ENCODE peak calls at places on chromosomes 4 and X, in six cellular contexts. E is mammary epithelial cell; Q is CD8-positive, alpha-beta memory T cell; I is hepatocyte; H is small intestine; X is ovary. Y is an unnamed sample. For H3K9me3, the result is how much of the 10 kb centered on the place peaks cover.

GRCh38 chr4:68021185-68021584 is 57.9 kb upstream of the TMPRSS11A start:
- DNase-seq in E (peak), Q (no peak), I (no peak), H (no peak), X (no peak), Y (no peak)

GRCh38 chrX:71671043-71671829 is 3.9 kb downstream of the LOC101059915 start:
- DNase-seq in E (peak), Q (no peak), I (no peak), H (no peak), X (no peak), Y (no peak)

GRCh38 chr4:164977243-164978164 is at the start of gene TRIM61:
- DNase-seq in E (no peak), Q (peak), I (no peak), H (no peak), X (peak), Y (peak)

GRCh38 chr4:156991161-156991560 is 19.6 kb upstream of the PDGFC start:
- DNase-seq in E (no peak), Q (no peak), I (no peak), H (no peak), X (no peak), Y (no peak)

GRCh38 chr4:184664445-184665210 is 15.1 kb downstream of the PRIMPOL start:
- DNase-seq in E (no peak), Q (no peak), I (no peak), H (peak), X (no peak), Y (peak)

GRCh38 chr4:127856485-127857447 is 23.9 kb upstream of the PLK4 start:
- DNase-seq in E (peak), Q (no peak), I (peak), H (no peak), X (no peak), Y (no peak)

GRCh38 chrX:102746134-102746584 is 25.6 kb downstream of the GPRASP3 start:
- DNase-seq in E (no peak), Q (peak), I (peak), H (no peak), X (peak), Y (peak)

GRCh38 chr4:110514889-110515479 is 39.0 kb downstream of the ENPEP start:
- DNase-seq in E (peak), Q (no peak), I (peak), H (peak), X (no peak), Y (no peak)

GRCh38 chrX:42948723-42949122 is 170.8 kb upstream of the PPP1R2C start:
- DNase-seq in E (no peak), Q (peak), I (no peak), H (no peak), X (no peak), Y (peak)

GRCh38 chr4:2253160-2254084 is 8.5 kb downstream of the MXD4 start:
- DNase-seq in E (no peak), Q (no peak), I (no peak), H (no peak), X (peak), Y (no peak)

GRCh38 chr4:85200106-85200505 is 233.6 kb upstream of the WDFY3 start:
- DNase-seq in E (peak), Q (no peak), I (no peak), H (no peak), X (no peak), Y (no peak)

GRCh38 chr4:145012841-145013240 is 85.2 kb downstream of the ANAPC10 start:
- DNase-seq in E (peak), Q (no peak), I (no peak), H (peak), X (no peak), Y (no peak)

GRCh38 chr4:2141022-2141761 is 82.1 kb downstream of the NAT8L start:
- DNase-seq in E (no peak), Q (no peak), I (no peak), H (no peak), X (no peak), Y (no peak)

GRCh38 chrX:17046478-17047097 is 100.1 kb downstream of the REPS2 start:
- DNase-seq in E (peak), Q (peak), I (peak), H (peak), X (peak), Y (peak)

GRCh38 chrX:43707812-43708548 is 51.9 kb downstream of the MAOA start:
- DNase-seq in E (no peak), Q (no peak), I (peak), H (peak), X (peak), Y (no peak)

GRCh38 chrX:41922125-41922521 is 1.2 kb downstream of the CASK start:
- DNase-seq in E (peak), Q (peak), I (no peak), H (peak), X (peak), Y (no peak)

GRCh38 chr4:2427383-2428334 is 8.9 kb downstream of the CFAP99 start:
- DNase-seq in E (no peak), Q (no peak), I (no peak), H (no peak), X (no peak), Y (peak)

GRCh38 chr4:32031026-32031425 is 1310.9 kb downstream of the PCDH7 start:
- DNase-seq in E (no peak), Q (no peak), I (no peak), H (no peak), X (no peak), Y (no peak)

GRCh38 chr4:5992171-5993062 is 25.8 kb downstream of the C4orf50 start:
- DNase-seq in E (no peak), Q (no peak), I (no peak), H (no peak), X (no peak), Y (peak)

GRCh38 chr4:161101881-161102280 is 1061.9 kb downstream of the FSTL5 start:
- DNase-seq in E (no peak), Q (no peak), I (no peak), H (no peak), X (no peak), Y (no peak)

GRCh38 chrX:70664726-70665125 is 220.1 kb downstream of the DLG3 start:
- DNase-seq in E (peak), Q (no peak), I (peak), H (peak), X (no peak), Y (no peak)

GRCh38 chr4:74097631-74098550 is 1.1 kb downstream of the CXCL2 start:
- DNase-seq in E (peak), Q (no peak), I (peak), H (peak), X (no peak), Y (no peak)

GRCh38 chr4:94653095-94653649 is 104.6 kb upstream of the BMPR1B start:
- DNase-seq in E (no peak), Q (no peak), I (no peak), H (peak), X (no peak), Y (no peak)

GRCh38 chr4:144599621-144600020 is 46.3 kb upstream of the HHIP start:
- DNase-seq in E (no peak), Q (no peak), I (no peak), H (no peak), X (no peak), Y (no peak)

GRCh38 chr4:20805716-20806115 is 105.5 kb downstream of the PACRGL start:
- DNase-seq in E (peak), Q (no peak), I (no peak), H (no peak), X (no peak), Y (no peak)

GRCh38 chr4:159308571-159309340 is 205.9 kb downstream of the RAPGEF2 start:
- DNase-seq in E (peak), Q (no peak), I (no peak), H (no peak), X (no peak), Y (no peak)

GRCh38 chr4:159303435-159303834 is 200.6 kb downstream of the RAPGEF2 start:
- DNase-seq in E (no peak), Q (no peak), I (no peak), H (no peak), X (no peak), Y (no peak)

GRCh38 chr4:159312236-159312635 is 209.4 kb downstream of the RAPGEF2 start:
- DNase-seq in E (no peak), Q (no peak), I (no peak), H (no peak), X (no peak), Y (no peak)

GRCh38 chr4:159305129-159305528 is 202.2 kb downstream of the RAPGEF2 start:
- DNase-seq in E (no peak), Q (no peak), I (no peak), H (no peak), X (no peak), Y (no peak)

GRCh38 chr4:159307929-159308328 is 205.1 kb downstream of the RAPGEF2 start:
- DNase-seq in E (no peak), Q (no peak), I (no peak), H (no peak), X (no peak), Y (no peak)
- H3K27ac ChIP-seq in E (no peak), Q (no peak), I (no peak), H (no peak), X (no peak), Y (no peak)

GRCh38 chrX:67570839-67571238 is 27.0 kb downstream of the AR start:
- DNase-seq in E (no peak), Q (no peak), I (no peak), H (no peak), X (no peak), Y (no peak)

GRCh38 chrX:67568769-67569168 is 24.9 kb downstream of the AR start:
- DNase-seq in E (no peak), Q (no peak), I (peak), H (no peak), X (no peak), Y (no peak)

DNA sequence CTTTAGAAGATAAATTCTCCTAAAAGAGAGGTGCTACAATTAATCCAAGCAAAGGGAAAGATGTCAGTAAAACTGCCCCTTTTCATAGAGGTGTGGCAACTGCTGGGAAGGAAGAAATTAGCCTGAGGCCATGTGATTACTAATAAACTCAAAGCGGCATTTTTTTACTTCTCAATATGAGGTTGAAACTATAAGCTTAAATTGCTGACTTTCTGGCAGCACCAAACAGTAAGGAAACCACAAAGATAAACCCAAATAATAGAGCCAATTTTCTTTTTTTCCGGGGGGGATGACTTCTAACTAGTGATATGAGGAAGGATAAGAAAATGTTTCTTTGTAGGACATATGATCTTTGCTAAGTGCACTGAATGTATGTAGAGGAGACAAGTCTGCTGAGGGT is 30.9 kb downstream of the AR start:
- DNase-seq in E (no peak), Q (no peak), I (no peak), H (no peak), X (no peak), Y (no peak)
- H3K9me3 ChIP-seq in E (under half), Q (under half), I (under half), H (under half), X (under half), Y (under half)

GRCh38 chr4:48016141-48017107 is at the start of the genes CNGA1 and NIPAL1:
- DNase-seq in E (peak), Q (peak), I (peak), H (peak), X (peak), Y (peak)
- H3K27ac ChIP-seq in E (peak), Q (no peak), I (peak), H (peak), X (no peak), Y (no peak)

DNA sequence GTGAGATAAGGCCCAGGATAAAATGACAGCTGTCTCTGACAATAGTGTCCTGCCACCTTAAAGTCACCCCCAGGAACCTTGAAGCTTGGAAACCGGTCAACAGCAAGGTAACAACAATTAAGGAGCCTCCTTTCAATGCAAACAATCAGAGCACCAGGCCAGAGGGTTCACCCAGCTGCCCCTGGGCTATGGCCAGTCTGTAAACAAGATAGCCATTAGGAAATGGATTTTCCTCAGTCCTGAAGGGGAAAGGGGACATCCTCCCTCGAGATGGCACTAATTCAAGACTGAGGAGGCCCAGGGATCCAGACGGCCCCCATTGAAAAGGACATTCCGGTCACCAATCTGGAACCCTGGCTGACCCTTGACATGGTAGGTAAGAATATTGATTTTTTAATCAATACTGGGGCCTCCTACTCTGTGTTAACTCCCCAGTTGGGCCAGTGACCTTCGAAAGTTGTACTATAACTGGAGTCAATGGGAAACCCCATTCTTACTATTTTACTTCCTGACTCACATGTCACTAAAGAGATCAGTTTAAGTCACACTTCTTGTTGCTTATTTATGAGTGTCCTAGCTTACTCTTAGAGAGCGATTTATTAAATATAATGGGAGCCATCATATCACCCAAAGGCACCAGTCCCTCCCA is 61.7 kb upstream of the CT45A1 start:
- DNase-seq in E (no peak), Q (no peak), I (no peak), H (no peak), X (no peak), Y (no peak)
- H3K9me3 ChIP-seq in E (under half), Q (under half), I (under half), H (under half), X (under half), Y (under half)

GRCh38 chr4:178105223-178105622 is 663.0 kb upstream of the AGA start:
- DNase-seq in E (no peak), Q (no peak), I (no peak), H (no peak), X (no peak), Y (peak)
- H3K27ac ChIP-seq in E (no peak), Q (no peak), I (no peak), H (no peak), X (no peak), Y (no peak)

DNA sequence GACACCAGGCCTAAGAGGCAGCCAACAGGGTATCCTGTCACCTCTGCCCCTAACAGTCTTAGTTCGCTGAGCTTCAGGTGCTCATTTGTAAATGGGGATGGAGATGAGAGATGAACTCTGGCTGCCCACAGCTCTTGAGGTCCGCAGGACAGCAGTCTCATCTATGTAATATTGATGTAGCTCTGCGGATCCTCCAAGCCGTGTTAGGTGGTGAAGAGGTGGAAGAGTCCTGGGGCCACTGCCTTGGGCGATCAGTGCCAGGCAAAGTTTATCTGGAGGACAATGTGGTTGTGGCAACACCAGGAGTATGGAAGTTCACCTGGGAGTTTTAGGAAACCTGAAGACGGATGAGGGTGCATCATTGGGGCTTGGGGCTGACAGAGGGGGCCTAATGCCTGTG is 13.4 kb downstream of the TRO start:
- DNase-seq in E (no peak), Q (no peak), I (no peak), H (no peak), X (no peak), Y (no peak)
- H3K9me3 ChIP-seq in E (under half), Q (under half), I (under half), H (under half), X (under half), Y (under half)